ENCODE peak calls at places on chromosome 22, in seven cellular contexts. B, W, H, A, C, L and R are unnamed samples.

GRCh38 chr22:35598396-35598710 is 18.8 kb downstream of the MB start:
- DNase-seq in L (no peak), B (peak; percentile 47), A (no peak), C (no peak), W (no peak), H (no peak), R (no peak)

GRCh38 chr22:30538280-30538679 is 8.3 kb downstream of the SEC14L6 start:
- DNase-seq in A (no peak), B (no peak), C (peak; percentile 21), H (no peak), L (peak; percentile 24), W (no peak), R (no peak)

GRCh38 chr22:17108256-17109112 is 12.7 kb downstream of the TMEM121B start:
- DNase-seq in C (no peak), A (peak; percentile 78), B (peak; percentile 46), W (no peak), L (no peak), H (no peak), R (no peak)

GRCh38 chr22:26805131-26805530 is 147.7 kb downstream of the MIAT start:
- DNase-seq in W (no peak), H (peak; percentile 46), B (no peak), L (peak; percentile 25), A (no peak), C (no peak), R (no peak)

GRCh38 chr22:30922151-30922611 is 46.4 kb downstream of the MORC2 start:
- DNase-seq in C (no peak), B (peak; percentile 92), A (peak; percentile 91), W (peak; percentile 67), H (no peak), L (peak; percentile 69), R (no peak)

GRCh38 chr22:40183029-40183581 is 5.4 kb downstream of the TNRC6B start:
- DNase-seq in C (no peak), L (peak; percentile 93), A (no peak), B (no peak), H (peak; percentile 97), W (no peak), R (no peak)

GRCh38 chr22:42939941-42940653 is 74.9 kb downstream of the PACSIN2 start:
- DNase-seq in A (peak; percentile 75), B (no peak), C (no peak), W (peak; percentile 84), L (peak; percentile 89), H (peak; percentile 93), R (peak; percentile 32)

GRCh38 chr22:32528984-32529982 is 54.7 kb downstream of the FBXO7 start:
- DNase-seq in A (peak; percentile 91), L (peak; percentile 93), W (peak; percentile 84), B (peak; percentile 90), C (peak; percentile 26), H (peak; percentile 81), R (peak; percentile 77)

GRCh38 chr22:34099278-34099677 is 179.0 kb upstream of the LARGE1 start:
- DNase-seq in B (no peak), A (no peak), C (no peak), W (peak; percentile 20), H (no peak), L (no peak), R (no peak)

GRCh38 chr22:39496131-39496838 is 5.8 kb upstream of the MIEF1 start:
- DNase-seq in H (peak; percentile 82), B (peak; percentile 85), A (peak; percentile 89), C (no peak), L (peak; percentile 87), W (peak; percentile 79), R (no peak)

GRCh38 chr22:27420817-27421361 is 380.7 kb downstream of the MN1 start:
- DNase-seq in H (no peak), B (peak; percentile 85), W (peak; percentile 52), C (peak; percentile 25), L (peak; percentile 92), A (peak; percentile 92), R (peak; percentile 85)

GRCh38 chr22:30287626-30288413 is 1.5 kb downstream of the CASTOR1 start:
- DNase-seq in A (peak; percentile 94), H (peak; percentile 96), C (peak; percentile 84), W (peak; percentile 90), B (peak; percentile 91), L (peak; percentile 91), R (peak; percentile 76)

GRCh38 chr22:37283393-37283937 is 1.2 kb downstream of the CYTH4 start:
- DNase-seq in B (peak; percentile 70), H (no peak), A (no peak), C (no peak), W (peak; percentile 52), L (peak; percentile 21), R (no peak)

GRCh38 chr22:44344407-44344806 is 31.7 kb upstream of the SHISAL1 start:
- DNase-seq in H (no peak), B (no peak), A (no peak), L (no peak), W (no peak), C (no peak), R (no peak)

GRCh38 chr22:44342347-44342956 is 29.7 kb upstream of the SHISAL1 start:
- DNase-seq in C (no peak), H (no peak), L (no peak), A (no peak), W (no peak), B (no peak), R (no peak)

GRCh38 chr22:44340271-44341239 is 27.8 kb upstream of the SHISAL1 start:
- DNase-seq in H (no peak), W (no peak), B (no peak), L (no peak), C (no peak), A (no peak), R (no peak)

GRCh38 chr22:44338906-44339305 is 26.2 kb upstream of the SHISAL1 start:
- DNase-seq in B (no peak), C (no peak), A (no peak), W (no peak), L (no peak), H (no peak), R (no peak)

DNA sequence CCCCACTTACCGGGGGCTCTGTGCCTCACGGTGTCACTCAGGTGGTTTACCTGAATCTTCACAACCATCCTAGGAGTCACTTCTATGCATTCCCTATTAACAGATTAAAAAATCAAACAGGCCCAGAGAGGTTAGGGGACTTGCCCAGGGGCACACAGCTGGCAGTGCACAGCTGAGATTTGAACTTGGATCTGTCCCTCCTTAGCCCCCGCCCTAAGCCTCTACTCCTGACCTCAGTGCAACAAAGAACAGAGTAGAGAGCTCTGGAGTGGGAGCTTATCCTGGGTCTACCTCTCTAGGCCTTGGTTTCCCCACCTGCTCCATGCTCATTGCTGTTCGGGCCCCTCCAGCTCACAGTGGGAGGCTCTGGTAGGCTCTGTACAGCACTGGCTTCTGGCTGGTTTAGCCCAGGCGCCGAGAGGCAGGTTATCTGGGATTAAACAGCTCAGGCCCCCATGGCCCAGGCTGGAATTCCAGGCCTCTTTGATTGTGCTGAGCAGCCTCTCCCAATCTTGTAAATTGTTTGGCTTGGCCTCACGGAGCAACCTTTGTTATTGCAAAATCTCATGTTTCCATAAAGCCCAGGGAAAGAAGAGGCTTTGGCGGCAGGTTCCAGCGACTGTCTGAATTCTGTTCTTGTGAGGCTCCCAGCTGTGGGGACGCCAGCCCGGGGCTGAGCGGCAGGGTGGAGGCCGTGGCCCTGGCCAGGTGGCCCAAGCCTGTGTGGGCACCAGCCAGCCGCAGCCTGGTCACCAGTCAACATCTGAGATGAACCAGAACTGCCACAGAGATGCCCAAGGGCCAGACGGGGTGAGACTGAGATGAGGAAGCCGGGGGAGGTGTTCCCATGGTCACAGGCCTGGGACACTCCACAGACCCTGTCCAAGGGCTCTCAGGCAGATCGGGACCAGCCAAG is 28.9 kb upstream of the SHISAL1 start:
- DNase-seq in W (no peak), H (peak; percentile 45), B (no peak), L (peak; percentile 42), C (no peak), A (no peak), R (peak; percentile 32)
- H3K27ac ChIP-seq in W (peak overlapping the region; percentile 12), H (no peak overlapping the region), B (no peak overlapping the region), L (no peak overlapping the region), C (no peak overlapping the region), A (peak overlapping the region; percentile 38), R (peak overlapping the region; percentile 34)

DNA sequence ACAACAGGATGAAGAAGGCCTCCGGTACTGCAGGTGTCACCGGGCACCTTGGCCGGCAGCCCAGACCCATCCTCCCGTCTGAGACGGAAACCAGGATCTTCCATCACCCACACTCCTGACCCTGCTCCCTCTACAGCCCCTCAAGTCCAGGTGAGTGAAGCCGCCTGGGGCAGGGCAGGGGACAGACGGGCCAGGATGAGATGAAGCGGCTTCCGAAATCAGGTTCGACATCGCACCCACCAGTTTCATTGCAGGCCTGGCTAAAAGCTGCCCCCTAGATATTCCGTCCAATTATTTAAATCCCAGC is 639.1 kb downstream of the TBC1D22A start:
- DNase-seq in W (no peak), H (no peak), A (peak; percentile 15), C (no peak), B (no peak), L (no peak), R (no peak)
- H3K9me3 ChIP-seq in W (no peaks in the 10 kb centered on the region), H (no peaks in the 10 kb centered on the region), A (no peaks in the 10 kb centered on the region), C (peaks cover 7% of the 10 kb centered on the region), B (no peaks in the 10 kb centered on the region), L (no peaks in the 10 kb centered on the region), R (peaks cover 32% of the 10 kb centered on the region)

DNA sequence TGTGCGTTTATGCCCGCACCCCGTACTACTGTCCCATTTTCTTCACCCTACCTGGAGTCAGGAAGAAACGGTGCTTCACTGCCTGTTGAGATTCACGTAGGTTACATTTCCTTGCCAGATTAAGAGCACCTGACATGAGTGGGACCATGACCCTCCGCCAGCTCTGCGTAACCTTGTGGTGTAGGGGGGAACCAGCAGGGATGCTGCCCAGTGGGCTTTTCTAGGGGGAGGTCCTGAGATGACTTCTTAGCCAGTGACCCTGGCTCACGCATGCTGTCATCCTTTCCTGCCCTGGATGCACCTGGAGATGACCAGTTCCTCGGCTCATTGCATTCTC is 967 bp upstream of the ARVCF start:
- DNase-seq in B (peak; percentile 36), H (no peak), A (no peak), C (no peak), L (no peak), W (no peak), R (no peak)
- H3K27ac ChIP-seq in B (no peak overlapping the region), H (no peak overlapping the region), A (no peak overlapping the region), C (no peak overlapping the region), L (no peak overlapping the region), W (no peak overlapping the region), R (no peak overlapping the region)

GRCh38 chr22:38454361-38455062 is 487 bp downstream of the KCNJ4 start:
- DNase-seq in A (no peak), C (no peak), H (no peak), W (no peak), B (no peak), L (peak; percentile 17), R (no peak)

GRCh38 chr22:38454011-38454360 is 1.0 kb downstream of the KCNJ4 start:
- DNase-seq in A (no peak), B (no peak), W (no peak), H (no peak), L (no peak), C (no peak), R (no peak)

GRCh38 chr22:38455530-38456271 is 702 bp upstream of the KCNJ4 start:
- DNase-seq in B (no peak), C (no peak), A (no peak), W (no peak), H (peak; percentile 52), L (no peak), R (no peak)

GRCh38 chr22:38456272-38456837 is 1.4 kb upstream of the KCNJ4 start:
- DNase-seq in W (no peak), H (no peak), A (no peak), C (no peak), L (no peak), B (no peak), R (no peak)

DNA sequence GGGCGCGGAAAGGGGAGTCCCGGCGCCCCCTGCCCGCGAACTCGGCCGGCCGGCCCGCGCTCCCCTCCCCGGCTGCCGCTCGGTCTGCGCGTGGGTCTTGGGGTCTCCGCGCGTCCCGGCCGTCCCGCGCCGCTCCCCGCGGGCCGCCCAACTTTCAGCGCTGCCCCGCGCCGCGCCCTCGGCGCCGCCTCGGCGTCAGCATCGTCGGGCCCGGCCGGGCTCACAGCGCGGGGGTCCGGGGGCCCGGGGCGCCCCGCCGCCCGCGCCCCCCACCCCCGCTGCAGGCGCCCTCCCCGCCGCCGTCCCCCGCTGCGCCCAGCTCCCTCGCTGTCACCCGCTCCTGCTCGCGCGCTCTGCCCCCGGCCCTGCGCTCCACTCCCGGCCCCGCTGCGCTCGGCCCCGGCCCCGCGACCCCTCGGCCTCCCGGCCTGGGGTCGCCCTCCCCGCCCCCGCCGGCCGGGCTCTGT is at the start of gene KCNJ4:
- DNase-seq in L (no peak), B (no peak), C (no peak), W (no peak), H (no peak), A (no peak), R (no peak)
- H3K9me3 ChIP-seq in L (no peaks in the 10 kb centered on the region), B (no peaks in the 10 kb centered on the region), C (no peaks in the 10 kb centered on the region), W (no peaks in the 10 kb centered on the region), H (no peaks in the 10 kb centered on the region), A (no peaks in the 10 kb centered on the region), R (no peaks in the 10 kb centered on the region)